ENCODE peak calls at places on chromosome 9, in six cellular contexts. E is fibroblast of the conjunctiva, U is BJ, R is AG04449, C is iris pigment epithelial cell, A is astrocyte. M is an unnamed sample.

GRCh38 chr9:589723-590122 is 251.8 kb upstream of the DMRT1 start:
- DNase-seq in E (peak; percentile 42), U (peak; percentile 11), R (peak; percentile 26), C (peak; percentile 65), A (peak; percentile 77), M (peak; percentile 6)

GRCh38 chr9:89597711-89598707 is 6.8 kb upstream of the GADD45G start:
- DNase-seq in E (peak; percentile 43), U (no peak), R (no peak), C (peak; percentile 57), A (no peak), M (peak; percentile 21)

GRCh38 chr9:34985311-34985899 is 4.1 kb upstream of the DNAJB5 start:
- DNase-seq in E (no peak), U (no peak), R (no peak), C (peak; percentile 60), A (peak; percentile 19), M (no peak)

GRCh38 chr9:37602817-37603216 is 10.4 kb upstream of the TOMM5 start:
- DNase-seq in E (no peak), U (no peak), R (no peak), C (no peak), A (no peak), M (no peak)

GRCh38 chr9:134641173-134641985 is at the start of gene COL5A1:
- DNase-seq in E (peak; percentile 80), U (peak; percentile 64), R (no peak), C (peak; percentile 95), A (peak; percentile 80), M (peak; percentile 92)

GRCh38 chr9:95211028-95211427 is 106.5 kb downstream of the FANCC start:
- DNase-seq in E (no peak), U (no peak), R (no peak), C (no peak), A (no peak), M (no peak)

GRCh38 chr9:131284856-131285255 is 4.7 kb upstream of the PLPP7 start:
- DNase-seq in E (no peak), U (no peak), R (no peak), C (no peak), A (no peak), M (no peak)

GRCh38 chr9:83432104-83432627 is 106.0 kb downstream of the FRMD3 start:
- DNase-seq in E (no peak), U (peak; percentile 61), R (peak; percentile 38), C (no peak), A (peak; percentile 49), M (peak; percentile 66)

GRCh38 chr9:32991895-32992595 is 9.4 kb downstream of the APTX start:
- DNase-seq in E (no peak), U (no peak), R (no peak), C (no peak), A (no peak), M (no peak)

GRCh38 chr9:86562691-86563090 is 208.5 kb upstream of the TUT7 start:
- DNase-seq in E (no peak), U (no peak), R (no peak), C (no peak), A (no peak), M (no peak)

GRCh38 chr9:93577940-93578682 is 1.7 kb downstream of the PHF2 start:
- DNase-seq in E (no peak), U (no peak), R (no peak), C (no peak), A (no peak), M (no peak)

GRCh38 chr9:136531186-136531903 is 14.5 kb downstream of the NOTCH1 start:
- DNase-seq in E (no peak), U (no peak), R (no peak), C (no peak), A (no peak), M (no peak)

GRCh38 chr9:112890106-112891081 is at the start of gene SLC46A2:
- DNase-seq in E (no peak), U (no peak), R (no peak), C (no peak), A (no peak), M (no peak)

GRCh38 chr9:137984005-137984404 is 106.4 kb downstream of the CACNA1B start:
- DNase-seq in E (no peak), U (no peak), R (no peak), C (no peak), A (no peak), M (no peak)

GRCh38 chr9:109399258-109399767 is 78.5 kb upstream of the EPB41L4B start:
- DNase-seq in E (no peak), U (no peak), R (no peak), C (no peak), A (no peak), M (no peak)

GRCh38 chr9:79007701-79008483 is 563.9 kb upstream of the TLE4 start:
- DNase-seq in E (no peak), U (no peak), R (no peak), C (no peak), A (no peak), M (no peak)

GRCh38 chr9:114889802-114890224 is 40.6 kb downstream of the TNFSF8 start:
- DNase-seq in E (no peak), U (no peak), R (no peak), C (peak; percentile 9), A (peak; percentile 17), M (no peak)

GRCh38 chr9:8599937-8600336 is 800.4 kb upstream of the DMAC1 start:
- DNase-seq in E (no peak), U (no peak), R (no peak), C (no peak), A (no peak), M (no peak)

GRCh38 chr9:108897324-108898096 is 35.4 kb downstream of the ACTL7A start:
- DNase-seq in E (no peak), U (no peak), R (no peak), C (no peak), A (no peak), M (no peak)

GRCh38 chr9:96766199-96766598 is 11.7 kb downstream of the ZNF510 start:
- DNase-seq in E (no peak), U (no peak), R (no peak), C (no peak), A (no peak), M (no peak)

GRCh38 chr9:121398374-121398773 is 28.3 kb upstream of the STOM start:
- DNase-seq in E (peak; percentile 6), U (peak; percentile 100), R (peak; percentile 99), C (peak; percentile 97), A (peak; percentile 100), M (peak; percentile 94)

GRCh38 chr9:72844440-72844768 is 108.4 kb downstream of the ALDH1A1 start:
- DNase-seq in E (no peak), U (no peak), R (no peak), C (no peak), A (no peak), M (no peak)

GRCh38 chr9:127221695-127222094 is 42.9 kb upstream of the GARNL3 start:
- DNase-seq in E (no peak), U (no peak), R (no peak), C (no peak), A (no peak), M (no peak)

GRCh38 chr9:114497727-114498382 is 7.4 kb downstream of the WHRN start:
- DNase-seq in E (no peak), U (no peak), R (no peak), C (no peak), A (no peak), M (no peak)

GRCh38 chr9:81083062-81083461 is 606.3 kb downstream of the TLE1 start:
- DNase-seq in E (peak; percentile 13), U (no peak), R (no peak), C (peak; percentile 43), A (peak; percentile 14), M (no peak)

GRCh38 chr9:108552459-108553040 is 303.2 kb downstream of the ACTL7B start:
- DNase-seq in E (no peak), U (no peak), R (no peak), C (peak; percentile 42), A (peak; percentile 78), M (no peak)

GRCh38 chr9:16352791-16353401 is 517.6 kb downstream of the BNC2 start:
- DNase-seq in E (peak; percentile 55), U (no peak), R (no peak), C (peak; percentile 88), A (no peak), M (no peak)

GRCh38 chr9:27125030-27125429 is 16.0 kb downstream of the TEK start:
- DNase-seq in E (peak; percentile 82), U (peak; percentile 36), R (peak; percentile 74), C (peak; percentile 96), A (peak; percentile 99), M (peak; percentile 77)

GRCh38 chr9:114174876-114175771 is 19.8 kb downstream of the COL27A1 start:
- DNase-seq in E (no peak), U (no peak), R (no peak), C (peak; percentile 86), A (peak; percentile 79), M (peak; percentile 54)

M was measured in GM04504.